ENCODE peak calls at places on chromosomes 7 and 10, in seven cellular contexts. One of them, this sample, is unnamed.

GRCh38 chr7:129796186-129796775 is 156.5 kb downstream of the UBE2H start:
- DNase-seq in left cardiac atrium: no peak
- DNase-seq in IMR-90: no peak
- DNase-seq in stimulated activated naive B cell treated with anti-CD40 and anti-IgM and Interleukin-4, amounts not matched to agents 10 μg/mL and 1 μg/mL and 100 μg/mL, for 72 hours: no peak
- DNase-seq in fibroblast of the aortic adventitia: no peak
- DNase-seq in NCI-H187 treated with DMSO at 0.1 percent for 48 hours: no peak
- DNase-seq in A172: no peak
- DNase-seq in this sample: no peak

GRCh38 chr10:101580486-101581399 is 7.3 kb downstream of the POLL start:
- DNase-seq in left cardiac atrium: no peak
- DNase-seq in IMR-90: no peak
- DNase-seq in stimulated activated naive B cell treated with anti-CD40 and anti-IgM and Interleukin-4, amounts not matched to agents 10 μg/mL and 1 μg/mL and 100 μg/mL, for 72 hours: no peak
- DNase-seq in fibroblast of the aortic adventitia: no peak
- DNase-seq in NCI-H187 treated with DMSO at 0.1 percent for 48 hours: no peak
- DNase-seq in A172: no peak
- DNase-seq in this sample: peak; percentile 36

GRCh38 chr7:28269700-28270361 is 89.2 kb upstream of the JAZF1 start:
- DNase-seq in left cardiac atrium: no peak
- DNase-seq in IMR-90: no peak
- DNase-seq in stimulated activated naive B cell treated with anti-CD40 and anti-IgM and Interleukin-4, amounts not matched to agents 10 μg/mL and 1 μg/mL and 100 μg/mL, for 72 hours: peak; percentile 13
- DNase-seq in fibroblast of the aortic adventitia: no peak
- DNase-seq in NCI-H187 treated with DMSO at 0.1 percent for 48 hours: no peak
- DNase-seq in A172: no peak
- DNase-seq in this sample: no peak

GRCh38 chr7:125055376-125055775 is 125.8 kb upstream of the POT1 start:
- DNase-seq in left cardiac atrium: no peak
- DNase-seq in IMR-90: no peak
- DNase-seq in stimulated activated naive B cell treated with anti-CD40 and anti-IgM and Interleukin-4, amounts not matched to agents 10 μg/mL and 1 μg/mL and 100 μg/mL, for 72 hours: no peak
- DNase-seq in fibroblast of the aortic adventitia: no peak
- DNase-seq in NCI-H187 treated with DMSO at 0.1 percent for 48 hours: no peak
- DNase-seq in A172: no peak
- DNase-seq in this sample: no peak

GRCh38 chr7:52184006-52184703 is 851.3 kb upstream of the POM121L12 start:
- DNase-seq in left cardiac atrium: no peak
- DNase-seq in IMR-90: no peak
- DNase-seq in stimulated activated naive B cell treated with anti-CD40 and anti-IgM and Interleukin-4, amounts not matched to agents 10 μg/mL and 1 μg/mL and 100 μg/mL, for 72 hours: no peak
- DNase-seq in fibroblast of the aortic adventitia: no peak
- DNase-seq in NCI-H187 treated with DMSO at 0.1 percent for 48 hours: no peak
- DNase-seq in A172: no peak
- DNase-seq in this sample: no peak

GRCh38 chr10:76881477-76882220 is 756.0 kb downstream of the KCNMA1 start:
- DNase-seq in left cardiac atrium: no peak
- DNase-seq in IMR-90: peak; percentile 56
- DNase-seq in stimulated activated naive B cell treated with anti-CD40 and anti-IgM and Interleukin-4, amounts not matched to agents 10 μg/mL and 1 μg/mL and 100 μg/mL, for 72 hours: peak; percentile 23
- DNase-seq in fibroblast of the aortic adventitia: peak; percentile 31
- DNase-seq in NCI-H187 treated with DMSO at 0.1 percent for 48 hours: no peak
- DNase-seq in A172: no peak
- DNase-seq in this sample: no peak

GRCh38 chr7:76294344-76295024 is 8.0 kb upstream of the HSPB1 start:
- DNase-seq in left cardiac atrium: peak; percentile 98
- DNase-seq in IMR-90: peak; percentile 93
- DNase-seq in stimulated activated naive B cell treated with anti-CD40 and anti-IgM and Interleukin-4, amounts not matched to agents 10 μg/mL and 1 μg/mL and 100 μg/mL, for 72 hours: peak; percentile 58
- DNase-seq in fibroblast of the aortic adventitia: peak; percentile 97
- DNase-seq in NCI-H187 treated with DMSO at 0.1 percent for 48 hours: peak; percentile 77
- DNase-seq in A172: peak; percentile 98
- DNase-seq in this sample: no peak

GRCh38 chr7:96111405-96111804 is 210.5 kb downstream of the SLC25A13 start:
- DNase-seq in left cardiac atrium: no peak
- DNase-seq in IMR-90: no peak
- DNase-seq in stimulated activated naive B cell treated with anti-CD40 and anti-IgM and Interleukin-4, amounts not matched to agents 10 μg/mL and 1 μg/mL and 100 μg/mL, for 72 hours: no peak
- DNase-seq in fibroblast of the aortic adventitia: no peak
- DNase-seq in NCI-H187 treated with DMSO at 0.1 percent for 48 hours: no peak
- DNase-seq in A172: no peak
- DNase-seq in this sample: no peak

GRCh38 chr10:110357252-110357780 is 52.6 kb upstream of the SMNDC1 start:
- DNase-seq in left cardiac atrium: peak; percentile 36
- DNase-seq in IMR-90: peak; percentile 99
- DNase-seq in stimulated activated naive B cell treated with anti-CD40 and anti-IgM and Interleukin-4, amounts not matched to agents 10 μg/mL and 1 μg/mL and 100 μg/mL, for 72 hours: peak; percentile 39
- DNase-seq in fibroblast of the aortic adventitia: peak; percentile 97
- DNase-seq in NCI-H187 treated with DMSO at 0.1 percent for 48 hours: no peak
- DNase-seq in A172: peak; percentile 80
- DNase-seq in this sample: no peak

GRCh38 chr7:136308230-136308629 is 331.1 kb upstream of the MTPN start:
- DNase-seq in left cardiac atrium: no peak
- DNase-seq in IMR-90: no peak
- DNase-seq in stimulated activated naive B cell treated with anti-CD40 and anti-IgM and Interleukin-4, amounts not matched to agents 10 μg/mL and 1 μg/mL and 100 μg/mL, for 72 hours: no peak
- DNase-seq in fibroblast of the aortic adventitia: no peak
- DNase-seq in NCI-H187 treated with DMSO at 0.1 percent for 48 hours: no peak
- DNase-seq in A172: no peak
- DNase-seq in this sample: no peak

GRCh38 chr7:142809671-142810070 is 38.9 kb downstream of the PRSS2 start:
- DNase-seq in left cardiac atrium: no peak
- DNase-seq in IMR-90: no peak
- DNase-seq in stimulated activated naive B cell treated with anti-CD40 and anti-IgM and Interleukin-4, amounts not matched to agents 10 μg/mL and 1 μg/mL and 100 μg/mL, for 72 hours: peak; percentile 41
- DNase-seq in fibroblast of the aortic adventitia: no peak
- DNase-seq in NCI-H187 treated with DMSO at 0.1 percent for 48 hours: no peak
- DNase-seq in A172: peak; percentile 14
- DNase-seq in this sample: no peak

GRCh38 chr7:24834150-24834798 is 77.0 kb upstream of the GSDME start:
- DNase-seq in left cardiac atrium: no peak
- DNase-seq in IMR-90: no peak
- DNase-seq in stimulated activated naive B cell treated with anti-CD40 and anti-IgM and Interleukin-4, amounts not matched to agents 10 μg/mL and 1 μg/mL and 100 μg/mL, for 72 hours: peak; percentile 47
- DNase-seq in fibroblast of the aortic adventitia: no peak
- DNase-seq in NCI-H187 treated with DMSO at 0.1 percent for 48 hours: no peak
- DNase-seq in A172: no peak
- DNase-seq in this sample: no peak

GRCh38 chr7:22651534-22652243 is 75.3 kb upstream of the IL6 start:
- DNase-seq in left cardiac atrium: no peak
- DNase-seq in IMR-90: peak; percentile 83
- DNase-seq in stimulated activated naive B cell treated with anti-CD40 and anti-IgM and Interleukin-4, amounts not matched to agents 10 μg/mL and 1 μg/mL and 100 μg/mL, for 72 hours: no peak
- DNase-seq in fibroblast of the aortic adventitia: peak; percentile 77
- DNase-seq in NCI-H187 treated with DMSO at 0.1 percent for 48 hours: no peak
- DNase-seq in A172: peak; percentile 97
- DNase-seq in this sample: no peak

GRCh38 chr7:98978672-98979071 is 100.3 kb downstream of the TRRAP start:
- DNase-seq in left cardiac atrium: no peak
- DNase-seq in IMR-90: no peak
- DNase-seq in stimulated activated naive B cell treated with anti-CD40 and anti-IgM and Interleukin-4, amounts not matched to agents 10 μg/mL and 1 μg/mL and 100 μg/mL, for 72 hours: no peak
- DNase-seq in fibroblast of the aortic adventitia: no peak
- DNase-seq in NCI-H187 treated with DMSO at 0.1 percent for 48 hours: no peak
- DNase-seq in A172: no peak
- DNase-seq in this sample: no peak

GRCh38 chr10:125169915-125170314 is 9.6 kb upstream of the CTBP2 start:
- DNase-seq in left cardiac atrium: no peak
- DNase-seq in IMR-90: no peak
- DNase-seq in stimulated activated naive B cell treated with anti-CD40 and anti-IgM and Interleukin-4, amounts not matched to agents 10 μg/mL and 1 μg/mL and 100 μg/mL, for 72 hours: no peak
- DNase-seq in fibroblast of the aortic adventitia: no peak
- DNase-seq in NCI-H187 treated with DMSO at 0.1 percent for 48 hours: no peak
- DNase-seq in A172: no peak
- DNase-seq in this sample: no peak

GRCh38 chr7:138015096-138015495 is 13.2 kb upstream of the CREB3L2 start:
- DNase-seq in left cardiac atrium: no peak
- DNase-seq in IMR-90: no peak
- DNase-seq in stimulated activated naive B cell treated with anti-CD40 and anti-IgM and Interleukin-4, amounts not matched to agents 10 μg/mL and 1 μg/mL and 100 μg/mL, for 72 hours: no peak
- DNase-seq in fibroblast of the aortic adventitia: no peak
- DNase-seq in NCI-H187 treated with DMSO at 0.1 percent for 48 hours: no peak
- DNase-seq in A172: no peak
- DNase-seq in this sample: no peak

This sample was measured in NT2/D1.